ENCODE peak calls at places on chromosomes 1 and 21, in five cellular contexts. X is mammary epithelial cell; Y is CD8-positive, alpha-beta T cell; D is tibial nerve; H is breast epithelium. R is an unnamed sample.

GRCh38 chr1:112625696-112626095 is 6.1 kb downstream of the CAPZA1 start:
- DNase-seq in X (peak), Y (no peak), D (no peak), H (no peak), R (no peak)

GRCh38 chr1:15885269-15885668 is 37.8 kb downstream of the SPEN start:
- DNase-seq in X (no peak), Y (no peak), D (no peak), H (no peak), R (no peak)

GRCh38 chr1:91148641-91149069 is 126.8 kb upstream of the ZNF644 start:
- DNase-seq in X (no peak), Y (no peak), D (no peak), H (no peak), R (no peak)

GRCh38 chr1:55938376-55938850 is 641.0 kb downstream of the PLPP3 start:
- DNase-seq in X (no peak), Y (no peak), D (no peak), H (no peak), R (no peak)

GRCh38 chr1:6251681-6252373 is 7.8 kb downstream of the HES3 start:
- DNase-seq in X (no peak), Y (no peak), D (no peak), H (no peak), R (no peak)

GRCh38 chr21:31397939-31398338 is 53.9 kb upstream of the TIAM1 start:
- DNase-seq in X (no peak), Y (peak), D (no peak), H (no peak), R (no peak)

GRCh38 chr1:216140650-216141547 is 282.3 kb downstream of the USH2A start:
- DNase-seq in X (no peak), Y (no peak), D (no peak), H (no peak), R (no peak)

GRCh38 chr1:64122588-64122987 is 80.8 kb upstream of the UBE2U start:
- DNase-seq in X (no peak), Y (no peak), D (no peak), H (no peak), R (no peak)

GRCh38 chr1:239922778-239923522 is 168.7 kb upstream of the FMN2 start:
- DNase-seq in X (no peak), Y (no peak), D (no peak), H (no peak), R (no peak)

GRCh38 chr21:22795644-22796043 is 1797.4 kb downstream of the NCAM2 start:
- DNase-seq in X (no peak), Y (no peak), D (no peak), H (no peak), R (no peak)

GRCh38 chr1:97632776-97633175 is 288.1 kb downstream of the DPYD start:
- DNase-seq in X (no peak), Y (no peak), D (no peak), H (no peak), R (no peak)

GRCh38 chr1:33319186-33319948 is 1.5 kb downstream of the A3GALT2 start:
- DNase-seq in X (no peak), Y (no peak), D (no peak), H (no peak), R (no peak)

GRCh38 chr1:199243423-199244061 is 604.7 kb downstream of the PTPRC start:
- DNase-seq in X (peak), Y (peak), D (no peak), H (no peak), R (peak)

GRCh38 chr1:201450721-201451291 is 18.2 kb downstream of the PHLDA3 start:
- DNase-seq in X (no peak), Y (no peak), D (no peak), H (peak), R (no peak)

GRCh38 chr21:34065015-34065414 is 8.4 kb upstream of the MRPS6 start:
- DNase-seq in X (no peak), Y (no peak), D (no peak), H (no peak), R (no peak)

GRCh38 chr1:208172389-208173140 is 71.6 kb downstream of the PLXNA2 start:
- DNase-seq in X (no peak), Y (no peak), D (no peak), H (no peak), R (no peak)

GRCh38 chr1:29236993-29237905 is 927 bp downstream of the PTPRU start:
- DNase-seq in X (peak), Y (no peak), D (no peak), H (peak), R (no peak)

GRCh38 chr1:17113973-17114372 is 5.3 kb downstream of the PADI2 start:
- DNase-seq in X (no peak), Y (no peak), D (no peak), H (no peak), R (no peak)

GRCh38 chr1:17109897-17110554 is 9.2 kb downstream of the PADI2 start:
- DNase-seq in X (no peak), Y (no peak), D (no peak), H (no peak), R (no peak)

GRCh38 chr1:17112076-17112475 is 7.2 kb downstream of the PADI2 start:
- DNase-seq in X (no peak), Y (no peak), D (no peak), H (no peak), R (no peak)

GRCh38 chr1:17110555-17110926 is 8.7 kb downstream of the PADI2 start:
- DNase-seq in X (no peak), Y (no peak), D (no peak), H (no peak), R (no peak)

GRCh38 chr1:17112496-17113236 is 6.6 kb downstream of the PADI2 start:
- DNase-seq in X (no peak), Y (no peak), D (no peak), H (no peak), R (no peak)
- H3K27ac ChIP-seq in X (no peak), Y (no peak), D (no peak), H (peak), R (no peak)

GRCh38 chr1:218430346-218430745 is 85.2 kb downstream of the TGFB2 start:
- DNase-seq in X (no peak), Y (no peak), D (no peak), H (no peak), R (no peak)
- H3K4me3 ChIP-seq in X (no peak), Y (no peak), D (no peak), H (no peak), R (no peak)

DNA sequence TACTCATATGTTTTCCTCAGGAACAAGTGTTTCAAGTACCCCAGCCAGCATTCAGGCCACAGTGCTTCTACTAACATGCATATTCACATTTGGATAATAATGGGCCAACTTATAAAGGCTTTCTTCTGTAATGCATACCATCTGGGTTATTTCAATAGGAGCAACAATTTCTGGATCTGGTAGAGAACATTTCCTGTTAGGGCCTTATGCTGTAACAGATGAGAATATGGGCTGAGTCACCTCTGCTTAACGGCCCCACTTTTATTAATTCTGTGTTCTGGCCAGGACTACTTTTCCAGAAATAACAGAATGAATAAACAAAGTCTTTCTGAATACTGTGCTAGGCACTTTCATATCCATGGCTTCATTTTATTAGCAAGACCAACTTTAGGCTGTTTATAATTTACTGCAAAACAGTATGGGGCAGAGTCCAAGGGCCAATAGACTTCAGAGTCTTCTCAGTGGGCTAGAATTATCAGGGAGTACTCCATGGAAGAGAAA is 7.9 kb upstream of the SSX2IP start:
- DNase-seq in X (peak), Y (no peak), D (no peak), H (no peak), R (no peak)
- H3K27ac ChIP-seq in X (peak), Y (no peak), D (peak), H (no peak), R (no peak)

DNA sequence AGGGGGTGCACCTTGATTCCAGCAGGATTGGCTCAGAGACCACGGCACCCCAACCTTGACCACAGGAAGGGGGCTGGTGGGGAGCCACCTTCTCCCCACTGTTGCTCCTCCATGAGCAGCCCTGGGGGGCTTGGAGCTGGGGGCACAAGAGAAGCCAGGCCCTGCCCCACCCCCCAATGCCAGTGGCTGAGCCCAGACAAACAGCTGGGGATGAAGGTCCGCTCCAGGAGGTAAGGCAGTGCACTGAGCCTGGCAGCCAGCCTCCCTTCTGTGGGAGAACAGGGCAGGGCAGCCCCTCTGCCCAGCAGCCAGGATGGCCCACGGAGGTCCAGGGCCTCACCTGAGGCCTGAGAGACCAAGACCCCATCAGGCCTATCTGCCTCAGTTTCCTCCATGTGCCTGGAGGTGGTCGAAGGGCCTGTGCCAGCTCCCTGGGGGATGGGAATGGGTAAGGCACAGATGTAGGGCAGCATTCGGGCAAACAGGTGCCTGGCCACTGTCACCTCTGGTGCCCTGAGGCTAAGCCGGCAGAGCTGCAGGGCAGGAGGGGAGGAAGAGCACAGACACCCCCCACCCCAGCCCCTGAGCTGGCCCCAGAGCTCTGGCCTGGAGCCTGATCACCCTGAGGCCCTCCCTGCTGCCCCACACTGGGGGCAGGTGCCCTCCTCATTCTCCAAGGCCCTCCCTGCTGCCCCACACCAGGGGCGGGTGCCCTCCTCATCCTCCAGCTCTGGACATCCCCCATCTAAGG is 7.1 kb downstream of the ITGB2 start:
- DNase-seq in X (no peak), Y (no peak), D (no peak), H (no peak), R (no peak)
- H3K4me3 ChIP-seq in X (no peak), Y (peak), D (no peak), H (no peak), R (no peak)

GRCh38 chr1:107019166-107019565 is 37.3 kb upstream of the PRMT6 start:
- DNase-seq in X (no peak), Y (no peak), D (no peak), H (no peak), R (no peak)

GRCh38 chr1:107016376-107016978 is 40.0 kb upstream of the PRMT6 start:
- DNase-seq in X (no peak), Y (no peak), D (no peak), H (no peak), R (no peak)

DNA sequence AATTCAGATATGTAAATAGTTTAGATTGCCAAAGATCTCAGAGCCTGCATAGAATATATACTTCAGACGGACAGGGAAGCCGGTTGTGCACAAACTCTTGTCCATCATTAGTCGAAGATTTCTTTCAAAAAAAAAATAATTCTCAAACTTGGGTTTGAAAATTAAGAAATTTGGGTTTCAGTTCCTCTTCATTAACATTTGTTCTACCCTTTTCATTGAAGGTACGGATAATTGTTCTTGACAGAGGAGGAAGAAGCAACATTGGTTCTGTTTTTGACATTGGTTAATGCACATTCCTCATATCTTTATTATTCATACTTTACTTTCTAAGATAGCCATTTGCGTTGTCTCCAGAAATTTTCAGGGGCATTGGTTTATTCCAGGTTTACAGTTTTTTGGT is 38.0 kb upstream of the PRMT6 start:
- DNase-seq in X (no peak), Y (no peak), D (no peak), H (no peak), R (no peak)
- H3K27ac ChIP-seq in X (no peak), Y (no peak), D (no peak), H (no peak), R (no peak)

GRCh38 chr1:26909951-26910342 is 3.8 kb downstream of the NR0B2 start:
- DNase-seq in X (no peak), Y (no peak), D (no peak), H (no peak), R (no peak)

GRCh38 chr1:26913389-26913753 is 404 bp downstream of the NR0B2 start:
- DNase-seq in X (no peak), Y (no peak), D (no peak), H (no peak), R (no peak)

GRCh38 chr1:26912147-26912490 is 1.7 kb downstream of the NR0B2 start:
- DNase-seq in X (no peak), Y (no peak), D (no peak), H (no peak), R (no peak)

GRCh38 chr1:26910343-26911160 is 3.2 kb downstream of the NR0B2 start:
- DNase-seq in X (no peak), Y (no peak), D (no peak), H (no peak), R (no peak)

DNA sequence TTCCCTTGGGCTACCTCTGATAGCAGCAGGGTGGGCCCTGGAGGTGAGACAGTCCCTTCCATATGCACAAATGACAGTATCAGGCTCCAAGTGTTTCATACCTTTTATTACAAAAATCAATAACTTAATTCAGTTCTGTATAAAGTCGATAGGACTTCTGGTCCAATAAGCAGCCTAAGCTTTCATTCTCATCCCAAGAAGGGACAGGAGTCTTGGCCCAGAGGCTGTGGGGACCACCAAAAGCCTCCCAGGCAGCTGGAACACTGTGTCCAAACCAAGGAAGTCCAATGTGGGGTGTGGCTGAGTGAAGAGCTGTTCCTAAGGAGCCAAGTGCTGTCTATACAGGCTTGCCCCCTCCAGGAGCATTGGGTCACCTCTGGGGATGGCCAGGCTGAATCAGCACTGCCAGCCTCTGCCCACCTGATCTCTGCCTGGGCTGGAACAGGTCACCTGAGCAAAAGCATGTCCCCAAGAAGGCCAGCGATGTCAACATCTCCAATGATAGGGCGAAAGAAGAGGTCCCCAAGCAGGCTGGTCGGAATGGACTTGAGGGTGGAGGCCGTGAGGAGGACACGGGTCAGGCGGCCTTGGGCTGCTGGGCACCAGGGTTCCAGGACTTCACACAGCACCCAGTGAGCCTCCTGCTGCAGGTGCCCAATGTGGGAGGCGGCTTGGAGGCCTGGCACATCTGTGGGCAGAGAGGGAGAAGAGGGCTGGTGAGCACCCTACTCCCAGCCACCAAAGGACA is 2.2 kb downstream of the NR0B2 start:
- DNase-seq in X (no peak), Y (no peak), D (no peak), H (no peak), R (no peak)
- H3K4me3 ChIP-seq in X (no peak), Y (no peak), D (no peak), H (no peak), R (no peak)

DNA sequence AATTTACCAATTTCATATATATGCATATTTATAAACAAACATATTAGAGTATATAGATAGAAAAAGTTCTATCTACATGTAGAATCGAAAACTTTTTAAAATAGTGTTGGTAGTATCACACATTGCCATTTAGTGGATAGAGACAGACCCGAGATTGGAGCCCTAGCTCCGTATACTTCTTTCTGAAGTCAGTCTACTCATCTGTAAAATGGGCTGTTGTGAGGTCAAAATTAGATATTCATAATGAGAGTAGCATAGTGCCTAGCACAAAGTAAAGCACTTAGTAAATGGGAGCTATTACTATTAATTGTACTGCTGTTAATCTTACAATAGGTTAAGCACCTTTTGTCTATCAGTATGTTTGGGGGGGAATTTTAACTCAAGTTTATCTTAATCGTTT is 4.2 kb upstream of the RSPH1 start:
- DNase-seq in X (no peak), Y (no peak), D (no peak), H (no peak), R (no peak)
- H3K27ac ChIP-seq in X (no peak), Y (no peak), D (no peak), H (no peak), R (no peak)

GRCh38 chr1:24964811-24965570 is 34.9 kb upstream of the RUNX3 start:
- DNase-seq in X (no peak), Y (peak), D (no peak), H (peak), R (no peak)
- H3K4me3 ChIP-seq in X (no peak), Y (peak), D (no peak), H (no peak), R (no peak)

GRCh38 chr1:184878602-184879001 is 95.7 kb downstream of the NIBAN1 start:
- DNase-seq in X (no peak), Y (no peak), D (no peak), H (no peak), R (no peak)

GRCh38 chr1:184879876-184880275 is 94.4 kb downstream of the NIBAN1 start:
- DNase-seq in X (no peak), Y (no peak), D (no peak), H (no peak), R (no peak)

GRCh38 chr1:184881941-184882648 is 92.2 kb downstream of the NIBAN1 start:
- DNase-seq in X (no peak), Y (no peak), D (no peak), H (no peak), R (no peak)

GRCh38 chr1:184882649-184883303 is 91.5 kb downstream of the NIBAN1 start:
- DNase-seq in X (no peak), Y (no peak), D (no peak), H (peak), R (no peak)

DNA sequence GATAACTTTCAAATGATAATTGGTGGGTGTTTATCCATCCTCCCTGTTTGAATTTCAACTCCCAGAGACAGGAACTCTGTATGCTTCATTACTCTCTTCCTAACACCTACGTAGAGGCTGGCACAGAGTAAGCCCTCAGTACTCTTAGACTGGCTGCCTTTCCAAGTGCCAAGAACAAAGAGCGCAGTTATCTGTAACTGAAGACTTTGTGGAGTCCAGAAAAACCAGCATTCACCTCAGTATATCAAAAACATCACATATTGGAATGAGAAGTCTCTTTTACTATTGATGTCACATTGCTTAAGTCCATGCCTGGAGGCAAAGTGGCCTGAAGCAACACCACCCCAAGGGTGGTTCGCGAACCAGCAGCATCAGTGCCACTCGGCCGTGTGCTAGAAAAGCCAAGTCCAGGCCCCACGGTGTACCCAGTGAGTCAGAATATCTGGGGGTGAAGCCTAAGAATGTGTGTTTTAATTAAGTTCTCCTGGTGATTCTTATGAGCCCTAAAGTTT is 90.9 kb downstream of the NIBAN1 start:
- DNase-seq in X (no peak), Y (no peak), D (no peak), H (no peak), R (no peak)
- H3K27ac ChIP-seq in X (no peak), Y (no peak), D (peak), H (peak), R (no peak)

R was measured in iPS DF 6.9.